ENCODE peak calls at places on chromosomes 2 and 18, in four cellular contexts. W, M, J and O are unnamed samples.

GRCh38 chr2:43225788-43226557 is 433 bp downstream of the ZFP36L2 start:
- DNase-seq in W (peak; percentile 88), M (peak; percentile 75), J (peak; percentile 93), O (peak; percentile 79)

GRCh38 chr18:39655341-39655740 is 2089.7 kb upstream of the CELF4 start:
- DNase-seq in W (no peak), M (no peak), J (no peak), O (no peak)

GRCh38 chr2:157806426-157806825 is 69.7 kb downstream of the ACVR1 start:
- DNase-seq in W (no peak), M (no peak), J (no peak), O (no peak)

GRCh38 chr2:233764264-233764663 is 4.2 kb downstream of the UGT1A1 start:
- DNase-seq in W (no peak), M (peak; percentile 7), J (no peak), O (no peak)

GRCh38 chr2:12127639-12128038 is 381.2 kb downstream of the LPIN1 start:
- DNase-seq in W (no peak), M (no peak), J (no peak), O (no peak)

GRCh38 chr18:8830067-8831060 is 125.0 kb downstream of the MTCL1 start:
- DNase-seq in W (no peak), M (no peak), J (no peak), O (no peak)

GRCh38 chr2:69211111-69211510 is 175.9 kb downstream of the GFPT1 start:
- DNase-seq in W (no peak), M (no peak), J (no peak), O (no peak)

GRCh38 chr18:79385749-79386341 is 9.9 kb upstream of the NFATC1 start:
- DNase-seq in W (no peak), M (no peak), J (peak; percentile 48), O (no peak)

GRCh38 chr2:71498261-71498701 is 44.9 kb downstream of the DYSF start:
- DNase-seq in W (peak; percentile 50), M (peak; percentile 72), J (no peak), O (no peak)

GRCh38 chr2:233928594-233929351 is 11.6 kb downstream of the TRPM8 start:
- DNase-seq in W (no peak), M (peak; percentile 65), J (no peak), O (no peak)

GRCh38 chr2:171297951-171298350 is 135.8 kb downstream of the METTL8 start:
- DNase-seq in W (no peak), M (no peak), J (no peak), O (no peak)

GRCh38 chr2:42480402-42480801 is 13.4 kb downstream of the KCNG3 start:
- DNase-seq in W (no peak), M (no peak), J (no peak), O (no peak)

GRCh38 chr2:208253518-208254117 is 1.3 kb downstream of the IDH1 start:
- DNase-seq in W (no peak), M (no peak), J (no peak), O (no peak)

GRCh38 chr2:215903208-215903607 is 110.1 kb downstream of the MREG start:
- DNase-seq in W (no peak), M (no peak), J (no peak), O (no peak)

GRCh38 chr2:6297238-6297637 is 568.5 kb downstream of the CMPK2 start:
- DNase-seq in W (no peak), M (no peak), J (no peak), O (no peak)

DNA sequence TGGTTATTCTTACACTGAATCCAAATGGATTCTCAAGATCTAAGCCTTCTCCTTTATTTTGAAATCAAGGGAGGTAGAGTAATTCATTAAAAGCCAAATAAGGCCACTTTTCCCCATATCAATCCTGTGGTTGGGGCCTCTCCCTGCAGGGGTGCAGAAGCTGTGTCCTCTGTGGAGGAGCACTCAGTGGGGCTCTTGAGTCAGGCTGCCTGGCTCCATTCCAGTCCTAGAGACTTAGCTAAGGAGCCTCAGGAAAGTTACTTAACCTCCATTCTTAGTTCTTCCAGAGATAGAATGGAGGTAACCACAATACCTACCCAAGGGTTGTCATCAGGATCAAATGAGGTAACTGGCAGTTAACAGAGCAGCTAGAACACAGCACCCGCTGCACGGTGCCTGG is 564.3 kb downstream of the CMPK2 start:
- DNase-seq in W (no peak), M (no peak), J (no peak), O (no peak)
- TF ChIP-seq CTCF in W (no peak), M (no peak), J (no peak), O (no peak)

DNA sequence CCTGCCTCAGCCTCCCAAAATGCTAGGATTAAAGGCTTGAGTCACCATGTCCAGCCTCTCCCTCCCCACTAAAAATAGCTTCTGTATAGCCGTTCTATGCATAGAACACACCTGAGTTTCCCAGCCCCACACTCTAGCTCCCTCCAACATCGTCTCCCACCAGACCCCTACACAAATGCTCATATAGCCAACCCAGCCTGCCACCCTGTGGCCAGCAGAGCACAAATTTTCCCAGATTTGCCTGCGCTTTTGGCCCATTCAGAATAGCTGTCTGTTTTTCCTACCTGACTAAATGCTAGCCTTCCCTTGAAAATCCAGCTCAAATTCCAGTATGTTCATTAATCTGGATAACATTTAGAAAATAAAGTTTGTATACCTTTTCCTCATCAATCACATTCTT is 22.8 kb downstream of the TRABD2A start:
- DNase-seq in W (no peak), M (no peak), J (no peak), O (no peak)
- TF ChIP-seq CTCF in W (no peak), M (no peak), J (no peak), O (no peak)

GRCh38 chr18:45284174-45284573 is 331.1 kb upstream of the SLC14A2 start:
- DNase-seq in W (no peak), M (no peak), J (no peak), O (no peak)
- TF ChIP-seq CTCF in W (no peak), M (no peak), J (no peak), O (no peak)

DNA sequence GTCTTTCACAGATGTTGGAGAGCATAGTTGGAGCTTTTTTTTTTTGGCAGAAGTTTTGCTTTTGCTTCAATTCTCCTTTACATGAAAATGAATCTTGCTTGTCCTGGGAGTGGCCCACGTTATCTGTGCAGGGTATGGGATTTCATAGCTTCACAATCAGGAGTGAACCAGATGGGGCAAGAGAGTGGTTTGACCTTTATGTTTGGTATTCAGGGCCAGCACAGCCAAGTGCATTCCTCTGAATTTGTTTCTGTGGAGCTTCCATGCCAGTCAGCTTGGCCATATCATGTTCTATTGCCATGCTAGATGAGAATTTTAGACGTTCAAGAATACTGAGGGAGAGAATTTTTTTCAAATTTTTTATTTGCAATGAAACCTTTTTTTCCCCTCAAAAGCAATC is 116.6 kb downstream of the PRPF40A start:
- DNase-seq in W (no peak), M (no peak), J (no peak), O (no peak)
- TF ChIP-seq CTCF in W (no peak), M (no peak), J (no peak), O (no peak)

DNA sequence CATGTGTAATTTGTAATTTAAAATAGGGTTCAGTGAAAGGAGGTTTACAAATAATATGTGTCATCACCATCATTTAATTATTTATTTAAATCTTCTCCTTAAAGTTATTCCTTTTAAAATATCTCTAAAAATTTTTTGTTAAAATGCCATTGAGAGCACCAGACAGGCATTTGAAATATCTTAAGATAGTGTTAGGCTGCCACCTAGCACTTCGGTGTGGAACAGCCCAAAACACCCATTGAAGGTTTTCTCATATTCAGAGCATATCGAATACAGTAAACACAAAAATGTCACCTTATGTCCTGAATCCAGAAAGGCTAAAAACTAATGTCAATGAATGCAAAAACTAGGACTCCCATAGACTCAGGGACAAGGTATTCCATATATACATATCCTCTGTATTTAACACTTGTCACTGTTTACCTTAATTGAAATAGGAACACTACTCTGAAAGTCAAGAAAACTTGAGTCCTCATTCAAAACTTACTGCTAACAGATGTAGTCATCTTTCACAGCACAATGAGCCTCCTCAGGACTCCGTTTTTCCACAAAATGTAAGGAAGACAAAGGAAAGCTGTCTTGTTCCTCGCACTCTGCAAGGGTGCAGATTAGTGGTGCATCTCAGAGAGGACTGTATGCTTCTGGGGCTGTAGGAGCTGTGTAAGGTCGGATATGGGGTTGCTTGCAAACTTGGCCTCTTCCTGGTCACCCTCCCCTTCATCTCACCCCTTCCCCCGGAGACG is 329.5 kb downstream of the PAX3 start:
- DNase-seq in W (no peak), M (peak; percentile 38), J (peak; percentile 44), O (no peak)
- TF ChIP-seq CTCF in W (peak; percentile 58), M (peak; percentile 65), J (no peak), O (no peak)

DNA sequence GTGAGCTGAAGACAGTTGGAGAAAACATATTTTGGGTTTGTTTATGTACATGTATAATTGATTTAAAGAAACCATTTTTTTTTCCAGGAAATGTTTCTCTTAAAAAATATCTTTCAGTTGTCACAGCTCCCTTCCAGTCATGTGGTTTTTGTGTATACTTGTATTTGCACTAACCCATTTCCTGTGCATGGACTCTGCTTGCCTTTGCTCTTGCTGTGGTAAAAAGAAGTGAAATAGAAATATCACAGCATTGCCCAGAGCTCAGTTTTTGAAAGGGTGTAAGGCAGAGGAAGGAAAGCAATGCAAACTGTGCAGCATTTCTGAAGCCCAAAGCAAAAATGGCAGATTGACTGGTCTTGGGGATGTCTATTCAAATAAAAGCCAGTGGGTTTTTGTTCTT is 10.4 kb upstream of the DOCK10 start:
- DNase-seq in W (no peak), M (no peak), J (peak; percentile 33), O (no peak)
- TF ChIP-seq CTCF in W (no peak), M (no peak), J (no peak), O (no peak)

DNA sequence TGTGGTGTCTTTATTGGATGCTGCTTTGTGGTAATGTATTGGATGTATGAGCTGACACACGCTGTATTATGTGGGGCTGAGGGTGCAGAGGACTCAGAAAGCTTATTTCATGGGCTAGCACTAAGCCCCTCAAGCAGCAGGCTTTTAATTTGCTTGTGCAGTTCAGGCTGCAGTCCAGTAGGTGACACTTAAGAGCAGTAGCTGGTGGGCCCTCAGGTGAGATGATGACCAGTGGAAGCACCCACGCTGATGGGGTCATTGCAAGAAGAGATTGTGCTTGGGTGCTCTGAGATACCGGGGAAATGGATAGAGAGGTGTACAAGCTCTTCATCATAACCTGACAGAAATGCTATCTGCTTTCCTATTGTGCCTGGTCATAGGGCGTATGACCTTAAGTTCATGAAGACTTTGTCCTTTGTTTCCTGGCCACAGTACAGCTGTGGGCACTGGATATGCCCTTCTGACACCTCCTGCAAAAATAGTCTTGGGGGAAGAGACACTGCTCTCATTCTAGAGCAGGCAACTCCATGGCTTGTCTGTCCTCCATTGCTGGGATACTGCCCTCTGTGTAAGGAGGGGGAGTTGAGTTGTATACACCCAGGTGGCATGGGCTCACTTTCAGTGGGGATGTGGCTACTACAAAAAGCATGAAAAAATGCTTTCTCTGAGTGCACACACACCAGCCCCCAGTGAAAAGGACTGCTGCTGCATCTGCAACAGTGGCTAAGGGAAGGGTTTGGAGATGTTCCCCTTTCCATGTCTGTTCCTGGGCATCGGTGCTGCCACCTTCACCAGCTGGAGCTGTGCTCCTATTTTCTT is 205.7 kb upstream of the ZSWIM2 start:
- DNase-seq in W (no peak), M (no peak), J (no peak), O (no peak)
- TF ChIP-seq CTCF in W (no peak), M (no peak), J (no peak), O (no peak)